ENCODE peak calls at places on chromosomes 6 and 20, in five cellular contexts. K, N, E, U and D are unnamed samples.

GRCh38 chr6:134853111-134854055 is 96.5 kb downstream of the ALDH8A1 start:
- DNase-seq in K (peak; percentile 76), U (peak; percentile 92), E (peak; percentile 44), N (no peak), D (no peak)

GRCh38 chr20:47217482-47218446 is 138.7 kb downstream of the ZMYND8 start:
- DNase-seq in E (no peak), U (no peak), N (no peak), K (no peak), D (no peak)

GRCh38 chr20:1622450-1622849 is 2.6 kb upstream of the SIRPB1 start:
- DNase-seq in E (peak; percentile 0), K (no peak), N (no peak), U (no peak), D (no peak)

GRCh38 chr6:107305391-107305790 is 154.0 kb downstream of the PDSS2 start:
- DNase-seq in N (no peak), U (peak; percentile 13), K (no peak), E (no peak), D (no peak)

GRCh38 chr6:90938116-90938515 is 351.2 kb upstream of the MAP3K7 start:
- DNase-seq in N (no peak), U (no peak), E (no peak), K (no peak), D (no peak)

GRCh38 chr20:10306440-10307358 is 88.1 kb downstream of the SNAP25 start:
- DNase-seq in E (no peak), K (peak; percentile 76), N (no peak), U (peak; percentile 86), D (no peak)

GRCh38 chr6:4344317-4344899 is 209.0 kb upstream of the ECI2 start:
- DNase-seq in N (no peak), U (no peak), K (no peak), E (no peak), D (no peak)

GRCh38 chr6:138521800-138522199 is 22.5 kb upstream of the NHSL1 start:
- DNase-seq in N (no peak), U (no peak), K (no peak), E (no peak), D (no peak)

GRCh38 chr6:105401247-105402089 is 1.4 kb downstream of the PREP start:
- DNase-seq in N (no peak), U (no peak), E (no peak), K (peak; percentile 39), D (no peak)

GRCh38 chr6:3750324-3751018 is 1.0 kb downstream of the PXDC1 start:
- DNase-seq in N (peak; percentile 28), K (peak; percentile 68), U (peak; percentile 79), E (peak; percentile 81), D (peak; percentile 28)

GRCh38 chr6:53492860-53493634 is 51.9 kb downstream of the GCLC start:
- DNase-seq in E (peak; percentile 76), U (peak; percentile 71), K (peak; percentile 72), N (peak; percentile 62), D (no peak)

GRCh38 chr20:45970646-45971424 is 1.2 kb downstream of the ZNF335 start:
- DNase-seq in U (peak; percentile 35), N (no peak), K (peak; percentile 27), E (no peak), D (no peak)

GRCh38 chr6:88626460-88626859 is 337.0 kb downstream of the RNGTT start:
- DNase-seq in U (no peak), N (no peak), K (peak; percentile 34), E (no peak), D (no peak)

GRCh38 chr6:11785953-11786579 is 7.5 kb upstream of the ADTRP start:
- DNase-seq in K (no peak), N (no peak), U (no peak), E (no peak), D (no peak)

GRCh38 chr6:150894935-150895686 is 29.6 kb downstream of the MTHFD1L start:
- DNase-seq in N (peak; percentile 60), K (peak; percentile 39), E (peak; percentile 50), U (peak; percentile 54), D (no peak)

GRCh38 chr6:32666420-32667300 is at the start of gene HLA-DQB1:
- DNase-seq in N (no peak), E (peak; percentile 88), U (peak; percentile 24), K (peak; percentile 38), D (no peak)

GRCh38 chr6:24419526-24419925 is 16.8 kb downstream of the MRS2 start:
- DNase-seq in N (no peak), E (no peak), K (no peak), U (no peak), D (no peak)

GRCh38 chr20:43840382-43841070 is 74.1 kb upstream of the TOX2 start:
- DNase-seq in U (peak; percentile 31), N (peak; percentile 23), K (peak; percentile 40), E (peak; percentile 33), D (no peak)

GRCh38 chr6:30480536-30481156 is 8.7 kb upstream of the HLA-E start:
- DNase-seq in K (no peak), U (no peak), E (no peak), N (no peak), D (no peak)

GRCh38 chr6:143236151-143236788 is 175.6 kb downstream of the AIG1 start:
- DNase-seq in N (no peak), E (no peak), K (peak; percentile 63), U (no peak), D (no peak)

GRCh38 chr20:49866051-49866450 is 49.3 kb downstream of the SPATA2 start:
- DNase-seq in U (no peak), K (peak; percentile 89), N (no peak), E (no peak), D (no peak)

GRCh38 chr20:22583773-22584629 is at the start of gene FOXA2:
- DNase-seq in K (no peak), E (peak; percentile 81), U (no peak), N (peak; percentile 78), D (no peak)

GRCh38 chr6:38021571-38021970 is 202.0 kb downstream of the ZFAND3 start:
- DNase-seq in K (no peak), U (no peak), E (no peak), N (no peak), D (no peak)

GRCh38 chr6:31771992-31772358 is 5.2 kb downstream of the VWA7 start:
- DNase-seq in K (peak; percentile 63), N (no peak), U (peak; percentile 36), E (no peak), D (no peak)

GRCh38 chr6:17768388-17768787 is 61.7 kb upstream of the NUP153 start:
- DNase-seq in N (no peak), K (peak; percentile 31), U (peak; percentile 50), E (peak; percentile 69), D (no peak)

GRCh38 chr6:38264605-38265004 is 375.1 kb downstream of the BTBD9 start:
- DNase-seq in E (no peak), K (no peak), N (no peak), U (no peak), D (no peak)

GRCh38 chr20:1696521-1697209 is 39.1 kb upstream of the SIRPG start:
- DNase-seq in U (no peak), E (no peak), K (no peak), N (no peak), D (no peak)

GRCh38 chr20:49824206-49824605 is 11.6 kb downstream of the SLC9A8 start:
- DNase-seq in K (no peak), U (no peak), E (no peak), N (no peak), D (no peak)